ENCODE peak calls at places on chromosomes 11 and 22, in nine cellular contexts. R is spleen, W is GM23338, H is transverse colon, F is HCT116, I is sigmoid colon, Q is prostate gland, L is breast epithelium, U is esophagus muscularis mucosa. P is an unnamed sample.

GRCh38 chr11:86047275-86047991 is 21.5 kb downstream of the PICALM start:
- DNase-seq in Q (no peak), R (no peak), L (no peak), F (no peak), I (no peak), H (no peak), W (no peak), U (no peak), P (no peak)

GRCh38 chr22:48300877-48301276 is 1526.8 kb downstream of the BRD1 start:
- DNase-seq in R (no peak), W (no peak), H (no peak), Q (no peak), F (no peak), U (no peak), L (no peak), I (no peak), P (no peak)

GRCh38 chr22:32326647-32327046 is 31.0 kb upstream of the RFPL3 start:
- DNase-seq in L (no peak), U (no peak), F (no peak), W (no peak), Q (no peak), I (no peak), H (no peak), R (peak), P (no peak)

GRCh38 chr11:44986315-44986714 is 35.6 kb upstream of the TP53I11 start:
- DNase-seq in F (no peak), Q (no peak), W (no peak), U (no peak), H (no peak), R (peak), L (no peak), I (peak), P (no peak)

GRCh38 chr11:30092518-30092917 is 75.7 kb upstream of the KCNA4 start:
- DNase-seq in F (no peak), W (no peak), Q (no peak), L (no peak), R (no peak), H (no peak), I (no peak), U (no peak), P (no peak)

GRCh38 chr11:94759522-94759921 is 8.6 kb upstream of the AMOTL1 start:
- DNase-seq in I (no peak), L (no peak), F (no peak), H (no peak), Q (no peak), R (no peak), U (no peak), W (no peak), P (no peak)

GRCh38 chr11:17412488-17413180 is 24.2 kb upstream of the KCNJ11 start:
- DNase-seq in R (peak), U (no peak), I (no peak), W (peak), F (no peak), H (no peak), Q (no peak), L (no peak), P (no peak)

GRCh38 chr11:35781342-35782171 is 119.0 kb downstream of the TRIM44 start:
- DNase-seq in L (no peak), H (no peak), R (no peak), Q (no peak), F (no peak), I (no peak), W (no peak), U (no peak), P (no peak)

GRCh38 chr11:18731949-18732821 is 6.2 kb upstream of the IGSF22 start:
- DNase-seq in I (no peak), U (no peak), F (peak), H (peak), W (peak), L (peak), Q (peak), R (no peak), P (no peak)

GRCh38 chr11:35142481-35143207 is 3.7 kb downstream of the CD44 start:
- DNase-seq in W (peak), Q (no peak), L (no peak), H (peak), I (no peak), R (no peak), F (no peak), U (no peak), P (no peak)

GRCh38 chr22:47328550-47329243 is 566.2 kb downstream of the TBC1D22A start:
- DNase-seq in Q (no peak), F (peak), U (peak), I (no peak), L (no peak), W (no peak), R (no peak), H (no peak), P (peak)

GRCh38 chr22:46614070-46614931 is 5.9 kb upstream of the GRAMD4 start:
- DNase-seq in Q (no peak), F (no peak), R (peak), W (no peak), I (no peak), L (no peak), U (no peak), H (peak), P (peak)

GRCh38 chr11:12110201-12110713 is at the start of gene MICAL2:
- DNase-seq in H (peak), Q (peak), U (peak), L (peak), W (peak), F (peak), I (peak), R (peak), P (peak)

GRCh38 chr11:80083561-80083960 is 642.7 kb upstream of the TENM4 start:
- DNase-seq in W (peak), U (no peak), F (no peak), H (peak), Q (no peak), L (no peak), I (no peak), R (no peak), P (no peak)

DNA sequence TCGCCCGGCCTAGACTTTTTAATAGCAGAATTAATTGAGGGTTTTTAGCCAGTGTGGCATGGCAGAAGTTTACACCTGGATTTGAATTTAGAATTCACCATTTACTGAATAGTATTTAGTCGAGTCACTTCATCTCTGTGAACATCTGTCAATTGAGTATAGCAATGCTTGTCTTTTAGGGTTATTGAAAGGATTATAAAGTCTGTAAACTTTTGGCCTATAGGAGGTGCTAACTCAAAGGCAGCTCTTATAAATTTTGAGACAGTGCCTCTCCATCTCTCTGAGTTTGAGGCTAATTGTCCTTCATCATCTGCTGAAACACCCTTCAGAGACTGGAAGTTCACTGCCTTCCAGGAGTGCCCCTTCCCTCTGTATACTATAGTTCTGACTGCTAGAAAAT is 205.0 kb downstream of the NELL1 start:
- DNase-seq in U (no peak), Q (no peak), H (no peak), L (no peak), I (no peak), W (peak), R (no peak), F (no peak), P (no peak)
- TF ChIP-seq CTCF in U (no peak), Q (no peak), H (no peak), L (no peak), I (no peak), W (peak), R (no peak), F (no peak), P (no peak)

DNA sequence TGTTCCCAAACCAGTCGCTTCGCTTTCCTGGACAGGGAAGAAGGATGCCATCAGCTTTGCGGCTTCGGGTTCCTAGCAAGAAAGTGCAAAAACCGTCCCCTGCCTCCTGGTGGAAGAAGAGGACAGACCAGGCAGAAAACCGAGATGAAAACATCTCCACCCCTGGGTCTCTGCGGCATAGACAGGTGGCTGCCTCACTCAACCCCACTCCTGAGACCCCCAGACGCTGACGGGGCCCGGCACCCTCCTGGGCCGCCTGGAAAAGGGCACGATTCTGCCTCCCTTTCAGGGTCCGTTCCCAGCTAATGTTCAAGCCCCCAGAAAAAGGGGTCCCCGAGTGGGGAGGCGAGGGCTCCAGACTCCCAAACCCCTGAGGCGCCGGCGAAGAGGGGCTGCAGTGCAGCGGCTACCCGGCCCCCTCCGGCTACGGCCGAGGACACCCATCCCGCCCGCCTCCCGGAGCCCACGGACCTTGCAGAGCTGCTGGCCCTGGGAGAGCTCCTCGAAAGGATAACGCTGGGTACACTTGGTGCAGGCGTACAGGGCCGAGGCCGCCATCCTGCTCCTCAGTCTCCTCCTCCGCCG is 569 bp downstream of the FAM76B start:
- DNase-seq in I (no peak), U (peak), H (peak), F (no peak), Q (peak), L (no peak), R (no peak), W (peak), P (peak)
- TF ChIP-seq POLR2AphosphoS5 in I (no peak), U (no peak), H (no peak), F (no peak), Q (no peak), L (no peak), R (no peak), W (no peak), P (no peak)

GRCh38 chr11:122785156-122785605 is 53.1 kb upstream of the CRTAM start:
- DNase-seq in L (no peak), R (no peak), Q (no peak), U (no peak), F (no peak), W (no peak), I (no peak), H (no peak), P (no peak)
- TF ChIP-seq CTCF in L (no peak), R (no peak), Q (no peak), U (no peak), F (no peak), W (no peak), I (no peak), H (no peak), P (no peak)

GRCh38 chr11:62611705-62612365 is 740 bp downstream of the EML3 start:
- DNase-seq in I (peak), F (no peak), Q (no peak), H (peak), L (no peak), W (peak), R (peak), U (no peak), P (peak)
- TF ChIP-seq POLR2AphosphoS5 in I (no peak), F (no peak), Q (no peak), H (no peak), L (no peak), W (no peak), R (peak), U (no peak), P (peak)

GRCh38 chr11:43644626-43645299 is 35.8 kb upstream of the HSD17B12 start:
- DNase-seq in H (peak), W (no peak), F (no peak), I (no peak), R (no peak), L (no peak), U (no peak), Q (no peak), P (no peak)

GRCh38 chr11:43648888-43649287 is 31.6 kb upstream of the HSD17B12 start:
- DNase-seq in I (no peak), F (no peak), U (no peak), L (no peak), H (no peak), R (no peak), W (no peak), Q (no peak), P (no peak)

GRCh38 chr11:43639920-43640319 is 40.6 kb upstream of the HSD17B12 start:
- DNase-seq in L (no peak), U (no peak), I (no peak), F (no peak), H (no peak), R (no peak), W (no peak), Q (no peak), P (no peak)

GRCh38 chr11:43646767-43647166 is 33.8 kb upstream of the HSD17B12 start:
- DNase-seq in F (no peak), I (no peak), U (no peak), Q (no peak), L (no peak), H (no peak), W (no peak), R (no peak), P (no peak)

GRCh38 chr11:43643898-43644625 is 36.5 kb upstream of the HSD17B12 start:
- DNase-seq in I (peak), L (peak), H (peak), R (peak), F (peak), U (peak), Q (peak), W (peak), P (peak)
- TF ChIP-seq CTCF in I (no peak), L (no peak), H (no peak), R (no peak), F (no peak), U (no peak), Q (no peak), W (no peak), P (no peak)

DNA sequence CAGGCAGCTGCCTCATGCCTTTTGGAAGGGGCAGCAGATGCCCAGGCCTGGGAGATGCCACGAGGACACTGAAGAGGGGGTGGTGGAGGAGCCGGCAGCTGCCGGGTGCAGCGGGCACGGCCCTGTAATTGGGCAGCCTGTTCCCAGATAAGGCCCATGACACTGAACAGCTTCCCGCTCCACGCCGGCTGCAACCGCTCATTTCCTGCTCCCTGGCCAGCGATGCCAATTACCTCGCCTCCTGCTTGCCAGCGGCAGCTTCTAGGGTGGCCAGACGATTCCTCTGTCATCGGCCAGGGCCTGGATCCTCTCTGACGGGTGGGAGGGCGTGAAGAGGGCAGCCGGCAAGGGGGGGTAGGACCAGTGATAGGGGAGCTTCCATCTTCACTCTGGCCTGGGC is 22.8 kb downstream of the FLRT1 start:
- DNase-seq in I (peak), H (peak), F (no peak), L (no peak), R (peak), W (no peak), U (no peak), Q (no peak), P (no peak)
- TF ChIP-seq POLR2AphosphoS5 in I (peak), H (peak), F (no peak), L (no peak), R (no peak), W (no peak), U (no peak), Q (no peak), P (no peak)

DNA sequence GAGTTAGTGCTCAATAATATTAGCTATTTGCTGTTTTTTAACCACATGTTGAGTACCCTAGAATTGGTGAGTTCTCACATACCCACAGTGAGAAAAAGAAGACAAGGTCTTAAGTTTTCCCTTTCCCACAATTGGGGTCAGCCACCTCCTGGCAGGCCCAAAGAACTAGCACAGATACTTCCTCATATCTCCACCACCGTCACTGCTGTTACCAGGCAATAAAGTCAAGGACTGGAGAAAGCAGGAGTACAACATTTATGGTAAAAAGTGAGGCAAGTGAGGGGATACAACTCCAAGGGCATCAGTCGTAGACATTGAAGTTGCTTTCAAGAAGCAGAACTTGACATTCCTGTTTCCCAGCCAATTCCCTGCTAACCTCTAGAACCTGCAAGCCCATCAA is 19.6 kb downstream of the ELP4 start:
- DNase-seq in F (no peak), U (no peak), W (no peak), Q (no peak), R (no peak), H (no peak), L (no peak), I (no peak), P (no peak)
- TF ChIP-seq CTCF in F (no peak), U (no peak), W (no peak), Q (no peak), R (no peak), H (no peak), L (no peak), I (no peak), P (no peak)

GRCh38 chr11:64269380-64270234 is 14.9 kb downstream of the BAD start:
- DNase-seq in H (peak), W (peak), Q (peak), L (peak), I (peak), F (peak), U (peak), R (peak), P (peak)
- TF ChIP-seq POLR2AphosphoS5 in H (peak), W (peak), Q (peak), L (peak), I (peak), F (peak), U (peak), R (peak), P (peak)

DNA sequence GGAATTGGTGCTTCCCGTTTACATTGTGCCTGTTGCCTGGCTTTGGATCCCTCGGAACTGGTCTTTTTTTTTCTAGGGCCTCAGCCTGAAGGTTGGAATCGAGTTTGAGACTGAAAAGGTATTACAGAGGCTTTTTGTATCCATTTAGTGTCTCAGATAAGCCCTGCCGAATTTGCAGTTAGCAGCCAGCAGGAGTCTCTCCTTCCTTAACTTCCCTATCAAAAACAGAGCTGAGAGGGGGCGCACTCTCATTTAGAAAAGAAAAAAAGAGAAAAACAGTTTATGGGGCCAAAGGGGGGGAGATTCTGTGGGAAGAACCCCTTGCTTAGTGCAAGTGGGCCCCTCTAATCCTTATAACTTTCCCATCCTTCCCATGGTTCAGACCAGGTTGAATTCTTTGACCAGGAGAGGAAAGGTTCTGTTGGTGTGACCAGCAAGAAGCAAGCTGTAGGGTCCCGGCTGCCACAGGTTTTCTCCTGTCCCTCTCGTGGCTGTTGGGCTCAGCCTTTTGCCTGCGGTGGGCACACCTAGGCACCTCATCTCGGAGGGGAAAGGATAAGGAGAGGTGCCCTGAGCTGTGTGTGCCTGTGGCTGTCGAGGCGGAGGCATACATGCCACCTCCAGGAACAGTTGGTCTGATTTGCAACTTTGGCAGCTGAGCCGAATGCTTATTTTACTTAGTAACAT is 565.1 kb upstream of the CNTN5 start:
- DNase-seq in L (no peak), Q (no peak), I (no peak), W (peak), R (no peak), H (no peak), U (no peak), F (no peak), P (no peak)
- TF ChIP-seq CTCF in L (no peak), Q (no peak), I (no peak), W (peak), R (no peak), H (no peak), U (no peak), F (no peak), P (no peak)

GRCh38 chr11:122097419-122098001 is 18.5 kb downstream of the BLID start:
- DNase-seq in I (no peak), H (no peak), Q (peak), F (no peak), U (no peak), L (no peak), R (no peak), W (peak), P (no peak)
- TF ChIP-seq POLR2AphosphoS5 in I (no peak), H (no peak), Q (no peak), F (peak), U (no peak), L (peak), R (no peak), W (no peak), P (no peak)

P was measured in upper lobe of left lung.